ENCODE peak calls at places on chromosome 15, in five cellular contexts. One of them, this sample, is unnamed.

GRCh38 chr15:79179108-79179561 is 88.6 kb upstream of the RASGRF1 start:
- DNase-seq in SK-N-SH: no peak
- DNase-seq in IMR-90: peak
- DNase-seq in K562: peak
- DNase-seq in HepG2: peak
- DNase-seq in this sample: no peak

GRCh38 chr15:68492855-68493254 is 60.9 kb upstream of the ITGA11 start:
- DNase-seq in SK-N-SH: no peak
- DNase-seq in K562: no peak
- DNase-seq in HepG2: no peak
- DNase-seq in IMR-90: peak
- DNase-seq in this sample: no peak

GRCh38 chr15:92839696-92840095 is 60.4 kb upstream of the CHD2 start:
- DNase-seq in SK-N-SH: no peak
- DNase-seq in IMR-90: no peak
- DNase-seq in HepG2: no peak
- DNase-seq in K562: no peak
- DNase-seq in this sample: no peak

GRCh38 chr15:51088585-51088984 is 6.1 kb downstream of the TNFAIP8L3 start:
- DNase-seq in K562: no peak
- DNase-seq in IMR-90: no peak
- DNase-seq in SK-N-SH: no peak
- DNase-seq in HepG2: no peak
- DNase-seq in this sample: no peak

GRCh38 chr15:45101749-45102148 is 12.2 kb downstream of the DUOX2 start:
- DNase-seq in SK-N-SH: no peak
- DNase-seq in K562: no peak
- DNase-seq in IMR-90: no peak
- DNase-seq in HepG2: no peak
- DNase-seq in this sample: no peak

GRCh38 chr15:38059665-38060064 is 125.2 kb downstream of the TMCO5A start:
- DNase-seq in K562: no peak
- DNase-seq in IMR-90: peak
- DNase-seq in HepG2: no peak
- DNase-seq in SK-N-SH: no peak
- DNase-seq in this sample: no peak

GRCh38 chr15:77841376-77841775 is 208.7 kb upstream of the LINGO1 start:
- DNase-seq in K562: no peak
- DNase-seq in HepG2: no peak
- DNase-seq in IMR-90: no peak
- DNase-seq in SK-N-SH: no peak
- DNase-seq in this sample: no peak

GRCh38 chr15:80317389-80318169 is 65.6 kb upstream of the CTXND1 start:
- DNase-seq in IMR-90: peak
- DNase-seq in K562: no peak
- DNase-seq in HepG2: peak
- DNase-seq in SK-N-SH: no peak
- DNase-seq in this sample: no peak

GRCh38 chr15:67065531-67066005 is at the start of gene SMAD3:
- DNase-seq in K562: no peak
- DNase-seq in IMR-90: peak
- DNase-seq in SK-N-SH: peak
- DNase-seq in HepG2: peak
- DNase-seq in this sample: no peak

GRCh38 chr15:61266916-61267315 is 37.8 kb upstream of the RORA start:
- DNase-seq in IMR-90: no peak
- DNase-seq in HepG2: no peak
- DNase-seq in SK-N-SH: no peak
- DNase-seq in K562: no peak
- DNase-seq in this sample: no peak

GRCh38 chr15:80977627-80978036 is 12.0 kb downstream of the MESD start:
- DNase-seq in SK-N-SH: peak
- DNase-seq in IMR-90: no peak
- DNase-seq in K562: peak
- DNase-seq in HepG2: peak
- DNase-seq in this sample: no peak

GRCh38 chr15:80780416-80781221 is 1.4 kb downstream of the CEMIP start:
- DNase-seq in K562: peak
- DNase-seq in SK-N-SH: peak
- DNase-seq in HepG2: peak
- DNase-seq in IMR-90: peak
- DNase-seq in this sample: no peak

GRCh38 chr15:87986786-87987185 is 269.8 kb downstream of the NTRK3 start:
- DNase-seq in IMR-90: no peak
- DNase-seq in HepG2: no peak
- DNase-seq in K562: no peak
- DNase-seq in SK-N-SH: no peak
- DNase-seq in this sample: no peak

GRCh38 chr15:42367041-42367440 is 7.7 kb downstream of the CAPN3 start:
- DNase-seq in HepG2: no peak
- DNase-seq in SK-N-SH: no peak
- DNase-seq in IMR-90: no peak
- DNase-seq in K562: no peak
- DNase-seq in this sample: no peak

GRCh38 chr15:85805392-85805791 is 10.7 kb upstream of the KLHL25 start:
- DNase-seq in HepG2: no peak
- DNase-seq in IMR-90: no peak
- DNase-seq in K562: no peak
- DNase-seq in SK-N-SH: no peak
- DNase-seq in this sample: no peak

GRCh38 chr15:80556694-80557367 is 138.3 kb upstream of the ABHD17C start:
- DNase-seq in SK-N-SH: no peak
- DNase-seq in HepG2: no peak
- DNase-seq in K562: no peak
- DNase-seq in IMR-90: peak
- DNase-seq in this sample: no peak

GRCh38 chr15:48283361-48284157 is 47.7 kb upstream of the DUT start:
- DNase-seq in SK-N-SH: no peak
- DNase-seq in HepG2: peak
- DNase-seq in K562: no peak
- DNase-seq in IMR-90: no peak
- DNase-seq in this sample: no peak

GRCh38 chr15:48285329-48286214 is 45.7 kb upstream of the DUT start:
- DNase-seq in IMR-90: peak
- DNase-seq in HepG2: peak
- DNase-seq in K562: peak
- DNase-seq in SK-N-SH: peak
- DNase-seq in this sample: peak

GRCh38 chr15:48282186-48282585 is 49.0 kb upstream of the DUT start:
- DNase-seq in SK-N-SH: no peak
- DNase-seq in IMR-90: peak
- DNase-seq in K562: no peak
- DNase-seq in HepG2: no peak
- DNase-seq in this sample: no peak

GRCh38 chr15:48281674-48282073 is 49.6 kb upstream of the DUT start:
- DNase-seq in HepG2: no peak
- DNase-seq in SK-N-SH: no peak
- DNase-seq in K562: no peak
- DNase-seq in IMR-90: peak
- DNase-seq in this sample: no peak

GRCh38 chr15:48279608-48280007 is 51.6 kb upstream of the DUT start:
- DNase-seq in IMR-90: no peak
- DNase-seq in K562: no peak
- DNase-seq in SK-N-SH: no peak
- DNase-seq in HepG2: no peak
- DNase-seq in this sample: no peak
- TF ChIP-seq MXI1 in IMR-90: no peak
- TF ChIP-seq MXI1 in K562: no peak
- TF ChIP-seq MXI1 in SK-N-SH: no peak
- TF ChIP-seq MXI1 in HepG2: no peak
- TF ChIP-seq MXI1 in this sample: no peak

GRCh38 chr15:90264649-90265048 is 823 bp upstream of the NGRN start:
- DNase-seq in K562: no peak
- DNase-seq in SK-N-SH: no peak
- DNase-seq in IMR-90: no peak
- DNase-seq in HepG2: peak
- DNase-seq in this sample: no peak
- TF ChIP-seq MXI1 in K562: no peak
- TF ChIP-seq MXI1 in SK-N-SH: no peak
- TF ChIP-seq MXI1 in IMR-90: no peak
- TF ChIP-seq MXI1 in HepG2: no peak
- TF ChIP-seq MXI1 in this sample: no peak

DNA sequence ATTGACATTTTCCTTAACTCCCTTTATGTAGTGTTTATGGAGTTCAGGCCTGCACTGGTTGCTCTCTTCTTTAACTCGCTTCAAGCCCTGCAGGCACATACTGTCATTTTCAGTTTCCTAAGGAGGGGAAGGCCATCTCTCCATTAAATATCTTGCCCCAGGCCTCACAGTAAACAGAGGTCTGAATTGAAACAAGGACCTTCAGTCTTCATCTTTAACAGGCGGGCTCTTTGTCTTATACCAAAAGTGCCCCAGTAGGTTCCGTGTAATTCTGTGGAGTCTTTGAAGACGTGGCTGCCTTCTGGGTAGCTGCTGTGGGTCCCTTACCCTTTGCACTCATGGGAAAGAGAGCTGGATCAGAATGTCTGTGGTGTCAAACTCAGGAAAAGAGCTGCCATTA is 161.2 kb downstream of the APBA2 start:
- DNase-seq in K562: no peak
- DNase-seq in SK-N-SH: no peak
- DNase-seq in HepG2: no peak
- DNase-seq in IMR-90: no peak
- DNase-seq in this sample: no peak
- TF ChIP-seq MXI1 in K562: no peak
- TF ChIP-seq MXI1 in SK-N-SH: no peak
- TF ChIP-seq MXI1 in HepG2: no peak
- TF ChIP-seq MXI1 in IMR-90: no peak
- TF ChIP-seq MXI1 in this sample: no peak

GRCh38 chr15:64930778-64931240 is 19.1 kb downstream of the ANKDD1A start:
- DNase-seq in IMR-90: peak
- DNase-seq in HepG2: no peak
- DNase-seq in SK-N-SH: no peak
- DNase-seq in K562: no peak
- DNase-seq in this sample: peak
- TF ChIP-seq MXI1 in IMR-90: no peak
- TF ChIP-seq MXI1 in HepG2: no peak
- TF ChIP-seq MXI1 in SK-N-SH: no peak
- TF ChIP-seq MXI1 in K562: no peak
- TF ChIP-seq MXI1 in this sample: no peak

DNA sequence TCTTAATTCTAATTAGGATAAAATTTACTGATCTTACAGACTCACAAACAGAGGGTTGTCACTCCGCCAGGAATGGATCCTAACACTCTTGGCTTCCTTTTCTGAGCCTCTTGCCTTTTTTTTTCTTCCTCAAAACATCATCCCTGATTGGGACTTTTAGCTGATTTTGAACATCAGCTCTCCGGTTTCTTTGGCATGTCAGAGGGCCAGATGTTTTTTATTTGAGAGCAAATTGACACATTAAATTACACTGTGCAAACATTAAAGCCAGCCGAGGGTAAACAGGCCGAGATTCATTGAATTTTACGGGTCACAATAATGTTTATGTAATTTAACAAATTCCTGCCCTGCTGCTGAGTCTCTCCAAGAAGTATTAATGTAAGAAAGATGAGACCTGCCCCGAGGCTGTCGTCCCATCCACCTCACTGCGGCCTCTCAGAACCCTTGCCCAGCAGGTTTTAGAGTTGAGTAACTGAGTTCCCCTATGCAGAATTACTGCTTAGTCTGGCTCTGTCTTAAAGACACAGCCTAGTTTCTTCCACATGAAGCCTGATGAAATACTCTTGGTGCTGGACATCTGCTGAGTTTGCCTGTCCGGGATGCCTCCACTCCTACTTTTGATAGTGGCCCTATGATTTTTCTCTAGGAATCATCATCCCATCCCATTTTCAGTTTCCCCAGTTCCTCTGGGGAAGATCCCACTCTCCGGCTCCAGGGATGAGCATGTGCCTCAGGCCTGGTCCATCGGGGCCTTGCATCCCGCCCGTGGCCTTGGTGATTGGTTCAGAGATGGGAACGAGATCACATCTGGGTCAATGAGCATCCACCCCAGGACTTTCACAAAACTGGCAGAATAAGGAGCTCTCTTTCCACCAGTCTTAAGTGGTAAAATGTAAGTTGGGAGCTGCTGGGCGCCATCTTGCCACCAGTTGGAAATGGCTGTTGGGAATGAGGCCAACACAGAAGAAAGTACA is 226.6 kb upstream of the TLE3 start:
- DNase-seq in HepG2: no peak
- DNase-seq in K562: no peak
- DNase-seq in SK-N-SH: peak
- DNase-seq in IMR-90: peak
- DNase-seq in this sample: no peak
- TF ChIP-seq MXI1 in HepG2: no peak
- TF ChIP-seq MXI1 in K562: no peak
- TF ChIP-seq MXI1 in SK-N-SH: no peak
- TF ChIP-seq MXI1 in IMR-90: no peak
- TF ChIP-seq MXI1 in this sample: no peak

DNA sequence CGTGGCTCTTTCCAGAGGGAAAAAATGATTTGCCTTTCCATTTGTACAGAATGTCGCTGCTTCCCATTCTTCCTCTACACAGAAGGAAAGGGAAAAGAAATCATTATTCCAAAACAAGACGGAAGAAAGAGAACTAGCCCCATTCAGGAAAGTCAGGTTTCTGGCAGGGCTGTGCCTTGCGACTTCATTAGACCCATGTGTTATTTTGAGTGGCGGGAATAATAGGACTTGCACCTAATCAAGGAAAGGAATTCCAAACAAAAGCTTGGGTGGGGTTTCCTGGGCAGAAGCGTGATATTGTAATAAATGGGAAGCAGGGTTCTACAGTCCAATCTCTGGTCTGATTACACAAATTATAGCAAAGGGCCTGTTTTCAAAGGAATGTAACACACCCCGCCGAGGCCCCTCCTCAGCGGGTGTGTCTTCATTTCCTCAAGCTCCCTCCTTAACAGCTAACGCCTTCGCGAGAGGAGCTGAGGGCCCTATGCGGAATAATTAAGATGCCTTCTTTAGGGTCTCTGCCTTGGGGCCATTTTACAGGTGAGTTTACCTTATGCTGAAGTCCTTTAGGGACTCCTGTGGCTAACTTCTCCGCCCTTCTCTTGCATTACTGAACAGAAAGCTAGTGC is 396.0 kb upstream of the C2CD4B start:
- DNase-seq in K562: no peak
- DNase-seq in HepG2: no peak
- DNase-seq in SK-N-SH: no peak
- DNase-seq in IMR-90: no peak
- DNase-seq in this sample: no peak
- TF ChIP-seq MXI1 in K562: no peak
- TF ChIP-seq MXI1 in HepG2: no peak
- TF ChIP-seq MXI1 in SK-N-SH: no peak
- TF ChIP-seq MXI1 in IMR-90: no peak
- TF ChIP-seq MXI1 in this sample: no peak

DNA sequence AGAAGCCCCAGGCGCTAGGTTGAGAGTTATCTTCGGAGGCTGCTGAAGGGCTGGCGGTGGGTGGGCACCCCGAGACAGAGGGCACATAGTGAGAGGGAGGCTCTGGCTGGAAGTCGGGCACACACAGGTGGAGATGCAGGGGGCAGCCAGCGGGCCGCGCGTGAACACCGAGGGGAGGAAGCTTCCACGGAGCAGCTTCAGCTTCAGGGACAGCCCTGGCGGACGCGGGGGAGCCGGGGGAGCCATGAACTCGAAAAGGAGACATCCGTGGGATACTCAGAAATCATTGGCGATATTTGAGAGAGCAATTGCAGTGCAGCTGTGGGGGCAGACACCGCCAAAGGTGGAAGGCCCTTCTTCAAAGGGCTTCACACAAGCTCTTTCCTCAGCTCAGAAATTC is 204.6 kb downstream of the ATP10A start:
- DNase-seq in SK-N-SH: no peak
- DNase-seq in K562: no peak
- DNase-seq in IMR-90: no peak
- DNase-seq in HepG2: no peak
- DNase-seq in this sample: no peak
- TF ChIP-seq MXI1 in SK-N-SH: no peak
- TF ChIP-seq MXI1 in K562: no peak
- TF ChIP-seq MXI1 in IMR-90: no peak
- TF ChIP-seq MXI1 in HepG2: no peak
- TF ChIP-seq MXI1 in this sample: no peak